ENCODE peak calls at places on chromosome 6, in nine cellular contexts. V is choroid plexus epithelial cell, T is AG04450, P is body of pancreas, J is fibroblast of lung, E is hepatocyte, X is adrenal gland, G is stomach, Z is upper lobe of right lung. A is an unnamed sample.

GRCh38 chr6:6858533-6858982 is 249.2 kb upstream of the RREB1 start:
- DNase-seq in Z (no peak), G (no peak), J (no peak), X (no peak), V (no peak), P (no peak), T (no peak), E (no peak), A (no peak)

GRCh38 chr6:136150961-136151360 is 99.2 kb downstream of the MTFR2 start:
- DNase-seq in X (no peak), G (no peak), J (no peak), Z (no peak), P (no peak), V (no peak), E (no peak), T (no peak), A (no peak)

GRCh38 chr6:21598662-21599061 is 5.1 kb downstream of the SOX4 start:
- DNase-seq in P (no peak), J (peak), T (no peak), V (peak), Z (no peak), G (no peak), X (no peak), E (no peak), A (no peak)

GRCh38 chr6:163667372-163668060 is 253.0 kb downstream of the QKI start:
- DNase-seq in G (no peak), X (peak), Z (no peak), P (peak), T (no peak), J (peak), E (no peak), V (peak), A (no peak)

GRCh38 chr6:116392158-116393032 is 21.6 kb downstream of the DSE start:
- DNase-seq in X (no peak), G (no peak), E (no peak), T (no peak), Z (no peak), P (no peak), V (peak), J (peak), A (no peak)

GRCh38 chr6:93417421-93417996 is 1.9 kb downstream of the EPHA7 start:
- DNase-seq in T (no peak), J (peak), V (peak), G (no peak), P (no peak), X (no peak), Z (no peak), E (peak), A (no peak)

GRCh38 chr6:106910999-106911949 is 63.3 kb downstream of the CD24 start:
- DNase-seq in X (no peak), J (no peak), V (no peak), G (peak), E (no peak), P (peak), T (no peak), Z (no peak), A (no peak)

GRCh38 chr6:6783736-6784135 is 195.2 kb downstream of the LY86 start:
- DNase-seq in V (no peak), T (no peak), P (no peak), G (no peak), Z (no peak), E (no peak), X (no peak), J (peak), A (no peak)

GRCh38 chr6:77839292-77839691 is 186.5 kb downstream of the MEI4 start:
- DNase-seq in E (no peak), X (no peak), G (no peak), P (no peak), T (no peak), V (no peak), Z (no peak), J (no peak), A (no peak)

GRCh38 chr6:13229205-13230085 is 98.9 kb downstream of the TBC1D7 start:
- DNase-seq in G (no peak), J (no peak), V (peak), Z (no peak), E (peak), T (no peak), P (peak), X (no peak), A (no peak)

GRCh38 chr6:16737389-16737788 is 23.9 kb downstream of the ATXN1 start:
- DNase-seq in G (no peak), P (no peak), X (no peak), T (no peak), J (peak), V (peak), E (no peak), Z (no peak), A (peak)

GRCh38 chr6:117976030-117976651 is 69.1 kb downstream of the SLC35F1 start:
- DNase-seq in G (no peak), T (peak), E (peak), V (peak), P (peak), X (no peak), Z (no peak), J (peak), A (peak)

GRCh38 chr6:31956796-31957195 is 2.0 kb downstream of the NELFE start:
- DNase-seq in E (no peak), G (no peak), J (no peak), T (no peak), P (no peak), Z (no peak), X (no peak), V (no peak), A (no peak)

GRCh38 chr6:75802366-75802765 is 53.3 kb downstream of the MYO6 start:
- DNase-seq in P (no peak), J (peak), E (no peak), T (no peak), Z (no peak), X (no peak), V (no peak), G (no peak), A (no peak)

GRCh38 chr6:166626177-166627038 is 643 bp downstream of the RPS6KA2 start:
- DNase-seq in E (peak), Z (peak), J (peak), G (peak), P (peak), X (peak), T (no peak), V (peak), A (no peak)

GRCh38 chr6:147167576-147168461 is 36.4 kb upstream of the STXBP5 start:
- DNase-seq in T (no peak), P (no peak), J (peak), X (no peak), G (no peak), V (no peak), E (no peak), Z (no peak), A (no peak)

GRCh38 chr6:151229401-151230276 is 10.1 kb upstream of the AKAP12 start:
- DNase-seq in P (no peak), J (no peak), E (no peak), Z (no peak), X (no peak), G (no peak), V (no peak), T (no peak), A (no peak)

GRCh38 chr6:53439556-53439955 is 90.8 kb upstream of the ELOVL5 start:
- DNase-seq in J (peak), E (no peak), T (no peak), X (no peak), Z (no peak), G (no peak), P (no peak), V (peak), A (peak)

GRCh38 chr6:43308101-43308989 is at the start of gene CRIP3:
- DNase-seq in P (peak), T (no peak), Z (no peak), G (peak), E (peak), J (peak), V (peak), X (peak), A (no peak)

GRCh38 chr6:93784794-93785757 is 365.7 kb upstream of the EPHA7 start:
- DNase-seq in P (peak), X (no peak), G (no peak), E (no peak), Z (no peak), V (peak), J (peak), T (no peak), A (no peak)

GRCh38 chr6:35328108-35328723 is 14.1 kb upstream of the PPARD start:
- DNase-seq in J (no peak), E (no peak), T (no peak), Z (no peak), X (peak), V (no peak), P (no peak), G (no peak), A (no peak)

GRCh38 chr6:2102316-2102883 is 143.0 kb downstream of the GMDS start:
- DNase-seq in Z (no peak), G (no peak), J (no peak), V (peak), P (no peak), T (no peak), X (no peak), E (no peak), A (no peak)

GRCh38 chr6:8481727-8482126 is 46.4 kb upstream of the SLC35B3 start:
- DNase-seq in Z (no peak), V (peak), T (no peak), E (no peak), X (no peak), P (no peak), G (no peak), J (no peak), A (no peak)

GRCh38 chr6:6856538-6857523 is 250.9 kb upstream of the RREB1 start:
- DNase-seq in G (peak), J (no peak), T (no peak), V (peak), Z (peak), E (peak), X (peak), P (peak), A (no peak)

GRCh38 chr6:31083742-31084354 is 28.5 kb downstream of the C6orf15 start:
- DNase-seq in V (peak), G (peak), Z (no peak), E (peak), P (peak), J (peak), T (peak), X (no peak), A (peak)

GRCh38 chr6:156425374-156425773 is 351.8 kb upstream of the ARID1B start:
- DNase-seq in G (no peak), Z (no peak), P (no peak), J (peak), V (peak), E (no peak), X (no peak), T (peak), A (peak)

GRCh38 chr6:2915150-2915549 is 12.0 kb upstream of the SERPINB9 start:
- DNase-seq in J (no peak), Z (no peak), G (no peak), V (no peak), X (no peak), P (no peak), E (no peak), T (no peak), A (no peak)

GRCh38 chr6:6843057-6843627 is 254.6 kb downstream of the LY86 start:
- DNase-seq in E (peak), Z (no peak), T (no peak), X (no peak), J (peak), P (no peak), G (no peak), V (peak), A (peak)

GRCh38 chr6:125549202-125549884 is 200.1 kb upstream of the HEY2 start:
- DNase-seq in G (no peak), E (no peak), Z (no peak), V (no peak), J (no peak), P (no peak), T (no peak), X (no peak), A (no peak)

GRCh38 chr6:170205126-170205525 is 85.8 kb downstream of the DLL1 start:
- DNase-seq in G (peak), E (no peak), P (peak), Z (no peak), T (no peak), V (no peak), X (no peak), J (no peak), A (no peak)

GRCh38 chr6:11586117-11586516 is 48.6 kb downstream of the TMEM170B start:
- DNase-seq in E (no peak), Z (no peak), P (no peak), V (peak), X (no peak), T (no peak), G (no peak), J (peak), A (peak)

GRCh38 chr6:5087389-5087788 is 2.2 kb downstream of the PPP1R3G start:
- DNase-seq in E (no peak), T (no peak), P (peak), V (no peak), Z (peak), J (no peak), G (no peak), X (peak), A (no peak)

GRCh38 chr6:142446576-142446975 is 144.8 kb downstream of the ADGRG6 start:
- DNase-seq in V (no peak), E (no peak), Z (no peak), P (no peak), X (no peak), J (no peak), G (no peak), T (no peak), A (no peak)

GRCh38 chr6:142441716-142442115 is 139.9 kb downstream of the ADGRG6 start:
- DNase-seq in V (no peak), Z (no peak), P (no peak), J (no peak), X (no peak), G (no peak), E (no peak), T (no peak), A (no peak)

GRCh38 chr6:142444800-142445405 is 143.1 kb downstream of the ADGRG6 start:
- DNase-seq in P (no peak), X (no peak), Z (no peak), G (no peak), V (no peak), T (no peak), E (no peak), J (no peak), A (no peak)

GRCh38 chr6:142443102-142443501 is 141.3 kb downstream of the ADGRG6 start:
- DNase-seq in Z (no peak), E (no peak), G (no peak), P (no peak), X (no peak), T (no peak), V (no peak), J (no peak), A (no peak)

GRCh38 chr6:142444388-142444787 is 142.6 kb downstream of the ADGRG6 start:
- DNase-seq in V (no peak), T (no peak), E (no peak), P (no peak), Z (no peak), X (no peak), J (peak), G (no peak), A (no peak)
- TF ChIP-seq CTCF in V (no peak), T (no peak), E (no peak), P (no peak), Z (no peak), X (no peak), J (no peak), G (no peak), A (no peak)

GRCh38 chr6:27867051-27867940 is 44.9 kb downstream of the OR2B2 start:
- DNase-seq in J (peak), V (peak), X (peak), T (no peak), G (peak), P (peak), E (peak), Z (peak), A (peak)
- TF ChIP-seq CTCF in J (peak), V (peak), X (no peak), T (no peak), G (no peak), P (no peak), E (no peak), Z (no peak), A (no peak)

DNA sequence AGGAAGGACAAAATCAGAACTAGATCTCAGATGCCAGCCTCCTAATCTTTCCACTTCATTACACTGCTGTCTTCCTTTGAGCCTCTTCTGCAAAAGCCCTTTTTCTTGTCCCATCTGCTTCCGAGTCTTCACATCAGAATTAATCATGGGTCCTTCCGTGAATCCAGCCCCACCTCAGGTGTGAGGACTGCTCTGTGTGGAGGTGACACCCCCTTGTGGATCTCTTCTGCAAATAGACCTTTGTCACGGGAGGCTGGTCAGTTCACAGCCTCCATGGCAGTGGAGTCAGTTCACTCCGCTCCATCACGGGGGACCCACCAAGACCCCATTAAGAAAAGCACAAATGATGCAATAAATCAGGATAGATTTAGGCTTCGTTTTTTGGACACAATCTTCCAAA is 171.1 kb downstream of the ADAT2 start:
- DNase-seq in E (peak), G (no peak), T (no peak), V (peak), Z (no peak), X (peak), J (peak), P (peak), A (no peak)
- TF ChIP-seq CTCF in E (peak), G (no peak), T (peak), V (peak), Z (no peak), X (peak), J (peak), P (peak), A (peak)

DNA sequence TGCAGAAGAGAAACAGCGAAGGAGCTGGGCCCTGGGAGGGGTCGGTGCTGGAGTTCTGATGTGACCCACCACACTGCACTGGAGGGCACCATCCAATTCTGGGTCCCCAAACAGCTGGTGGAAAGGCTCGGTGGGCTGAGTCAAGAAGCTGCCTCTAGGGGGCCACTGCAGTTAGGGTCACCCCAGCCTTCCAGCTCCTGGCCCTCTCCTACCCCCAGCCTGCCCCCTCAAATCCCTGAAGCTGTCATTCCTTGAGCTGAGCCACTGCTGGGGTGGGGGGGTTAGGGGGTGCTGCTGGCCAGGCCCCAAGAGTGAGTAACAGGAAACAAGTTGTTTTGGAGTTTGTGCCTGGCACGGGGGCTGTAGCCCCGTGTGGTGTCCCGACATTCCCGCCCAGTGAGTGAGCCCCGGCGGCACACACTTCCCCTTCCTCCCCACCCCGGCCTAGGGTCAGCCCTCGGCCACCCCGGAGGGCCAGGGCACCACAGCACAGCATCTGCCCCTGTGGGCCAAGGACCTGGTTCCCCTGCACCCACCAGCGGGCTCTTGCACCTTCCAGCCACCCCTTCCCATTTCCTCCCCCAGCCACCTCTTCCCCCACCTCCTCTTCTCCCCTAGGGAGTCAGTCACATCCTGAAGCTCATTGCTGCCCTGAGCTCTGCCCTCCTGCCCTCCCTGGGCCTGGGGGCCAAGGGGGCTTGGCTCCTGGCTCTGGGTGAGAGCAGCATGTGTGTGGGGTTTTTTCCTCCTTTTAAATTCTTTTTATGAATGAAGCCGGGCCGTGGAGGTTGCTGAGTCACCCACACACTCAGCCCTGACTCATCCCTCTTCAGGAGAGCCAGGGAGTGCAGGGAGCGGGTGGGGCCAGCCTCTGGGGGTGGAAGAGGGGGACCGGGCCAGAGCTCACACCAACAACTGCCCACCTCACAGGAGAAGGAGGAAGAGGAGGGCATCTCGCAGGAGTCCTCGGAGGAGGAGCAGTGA is 4.6 kb downstream of the SMIM29 start:
- DNase-seq in X (peak), J (peak), Z (peak), E (peak), V (peak), G (peak), T (peak), P (peak), A (peak)
- TF ChIP-seq CTCF in X (no peak), J (peak), Z (peak), E (no peak), V (peak), G (no peak), T (peak), P (no peak), A (peak)

A was measured in HFFc6.